ENCODE peak calls at places on chromosomes 2 and 18, in eight cellular contexts. One of them, this sample, is unnamed.

GRCh38 chr2:51919395-51919794 is 887.5 kb upstream of the NRXN1 start:
- DNase-seq in mesenchymal stem cell: no peak
- DNase-seq in brain microvascular endothelial cell: no peak
- DNase-seq in prostate gland: no peak
- DNase-seq in NAMALWA: no peak
- DNase-seq in fibroblast of pulmonary artery: peak
- DNase-seq in frontal cortex: no peak
- DNase-seq in iPS-NIHi11: no peak
- DNase-seq in this sample: peak

GRCh38 chr2:208711598-208711997 is 305.0 kb downstream of the PTH2R start:
- DNase-seq in mesenchymal stem cell: no peak
- DNase-seq in brain microvascular endothelial cell: no peak
- DNase-seq in prostate gland: no peak
- DNase-seq in NAMALWA: no peak
- DNase-seq in fibroblast of pulmonary artery: no peak
- DNase-seq in frontal cortex: no peak
- DNase-seq in iPS-NIHi11: no peak
- DNase-seq in this sample: no peak

GRCh38 chr2:176136375-176137248 is 7.1 kb downstream of the HOXD8 start:
- DNase-seq in mesenchymal stem cell: peak
- DNase-seq in brain microvascular endothelial cell: no peak
- DNase-seq in prostate gland: no peak
- DNase-seq in NAMALWA: no peak
- DNase-seq in fibroblast of pulmonary artery: no peak
- DNase-seq in frontal cortex: no peak
- DNase-seq in iPS-NIHi11: peak
- DNase-seq in this sample: no peak

GRCh38 chr2:85714841-85715240 is 20.7 kb downstream of the GNLY start:
- DNase-seq in mesenchymal stem cell: no peak
- DNase-seq in brain microvascular endothelial cell: no peak
- DNase-seq in prostate gland: no peak
- DNase-seq in NAMALWA: no peak
- DNase-seq in fibroblast of pulmonary artery: no peak
- DNase-seq in frontal cortex: no peak
- DNase-seq in iPS-NIHi11: no peak
- DNase-seq in this sample: no peak

GRCh38 chr2:57399061-57399460 is 647.5 kb upstream of the VRK2 start:
- DNase-seq in mesenchymal stem cell: no peak
- DNase-seq in brain microvascular endothelial cell: no peak
- DNase-seq in prostate gland: no peak
- DNase-seq in NAMALWA: no peak
- DNase-seq in fibroblast of pulmonary artery: no peak
- DNase-seq in frontal cortex: no peak
- DNase-seq in iPS-NIHi11: no peak
- DNase-seq in this sample: no peak

GRCh38 chr18:56789004-56789888 is 138.1 kb downstream of the WDR7 start:
- DNase-seq in mesenchymal stem cell: peak
- DNase-seq in brain microvascular endothelial cell: peak
- DNase-seq in prostate gland: no peak
- DNase-seq in NAMALWA: peak
- DNase-seq in fibroblast of pulmonary artery: peak
- DNase-seq in frontal cortex: no peak
- DNase-seq in iPS-NIHi11: peak
- DNase-seq in this sample: peak

GRCh38 chr18:79706006-79706405 is 26.4 kb downstream of the CTDP1 start:
- DNase-seq in mesenchymal stem cell: no peak
- DNase-seq in brain microvascular endothelial cell: no peak
- DNase-seq in prostate gland: no peak
- DNase-seq in NAMALWA: no peak
- DNase-seq in fibroblast of pulmonary artery: no peak
- DNase-seq in frontal cortex: no peak
- DNase-seq in iPS-NIHi11: no peak
- DNase-seq in this sample: no peak

GRCh38 chr2:127637725-127638252 is 8.2 kb upstream of the GPR17 start:
- DNase-seq in mesenchymal stem cell: peak
- DNase-seq in brain microvascular endothelial cell: peak
- DNase-seq in prostate gland: no peak
- DNase-seq in NAMALWA: peak
- DNase-seq in fibroblast of pulmonary artery: peak
- DNase-seq in frontal cortex: no peak
- DNase-seq in iPS-NIHi11: peak
- DNase-seq in this sample: peak

GRCh38 chr2:137178955-137179377 is 413.6 kb downstream of the THSD7B start:
- DNase-seq in mesenchymal stem cell: peak
- DNase-seq in brain microvascular endothelial cell: no peak
- DNase-seq in prostate gland: no peak
- DNase-seq in NAMALWA: no peak
- DNase-seq in fibroblast of pulmonary artery: peak
- DNase-seq in frontal cortex: no peak
- DNase-seq in iPS-NIHi11: no peak
- DNase-seq in this sample: peak

GRCh38 chr2:102975996-102976636 is 214.3 kb downstream of the TMEM182 start:
- DNase-seq in mesenchymal stem cell: no peak
- DNase-seq in brain microvascular endothelial cell: no peak
- DNase-seq in prostate gland: no peak
- DNase-seq in NAMALWA: peak
- DNase-seq in fibroblast of pulmonary artery: peak
- DNase-seq in frontal cortex: no peak
- DNase-seq in iPS-NIHi11: peak
- DNase-seq in this sample: peak

GRCh38 chr2:225512873-225513580 is 113.5 kb downstream of the NYAP2 start:
- DNase-seq in mesenchymal stem cell: peak
- DNase-seq in brain microvascular endothelial cell: peak
- DNase-seq in prostate gland: no peak
- DNase-seq in NAMALWA: no peak
- DNase-seq in fibroblast of pulmonary artery: peak
- DNase-seq in frontal cortex: no peak
- DNase-seq in iPS-NIHi11: no peak
- DNase-seq in this sample: peak

GRCh38 chr2:33240178-33240577 is 236.3 kb upstream of the RASGRP3 start:
- DNase-seq in mesenchymal stem cell: peak
- DNase-seq in brain microvascular endothelial cell: peak
- DNase-seq in prostate gland: no peak
- DNase-seq in NAMALWA: no peak
- DNase-seq in fibroblast of pulmonary artery: peak
- DNase-seq in frontal cortex: no peak
- DNase-seq in iPS-NIHi11: no peak
- DNase-seq in this sample: peak

GRCh38 chr18:26549486-26550435 is 1.4 kb upstream of the KCTD1 start:
- DNase-seq in mesenchymal stem cell: peak
- DNase-seq in brain microvascular endothelial cell: no peak
- DNase-seq in prostate gland: peak
- DNase-seq in NAMALWA: no peak
- DNase-seq in fibroblast of pulmonary artery: peak
- DNase-seq in frontal cortex: peak
- DNase-seq in iPS-NIHi11: peak
- DNase-seq in this sample: peak

GRCh38 chr2:231041061-231041689 is 3.9 kb downstream of the C2orf72 start:
- DNase-seq in mesenchymal stem cell: peak
- DNase-seq in brain microvascular endothelial cell: peak
- DNase-seq in prostate gland: no peak
- DNase-seq in NAMALWA: no peak
- DNase-seq in fibroblast of pulmonary artery: no peak
- DNase-seq in frontal cortex: no peak
- DNase-seq in iPS-NIHi11: no peak
- DNase-seq in this sample: no peak

GRCh38 chr2:147420517-147420916 is 424.3 kb upstream of the ACVR2A start:
- DNase-seq in mesenchymal stem cell: no peak
- DNase-seq in brain microvascular endothelial cell: no peak
- DNase-seq in prostate gland: no peak
- DNase-seq in NAMALWA: no peak
- DNase-seq in fibroblast of pulmonary artery: no peak
- DNase-seq in frontal cortex: no peak
- DNase-seq in iPS-NIHi11: peak
- DNase-seq in this sample: no peak

GRCh38 chr2:196131384-196131861 is 40.0 kb downstream of the STK17B start:
- DNase-seq in mesenchymal stem cell: no peak
- DNase-seq in brain microvascular endothelial cell: peak
- DNase-seq in prostate gland: peak
- DNase-seq in NAMALWA: peak
- DNase-seq in fibroblast of pulmonary artery: peak
- DNase-seq in frontal cortex: no peak
- DNase-seq in iPS-NIHi11: no peak
- DNase-seq in this sample: peak

GRCh38 chr2:239181601-239182471 is 219.0 kb downstream of the HDAC4 start:
- DNase-seq in mesenchymal stem cell: no peak
- DNase-seq in brain microvascular endothelial cell: no peak
- DNase-seq in prostate gland: no peak
- DNase-seq in NAMALWA: no peak
- DNase-seq in fibroblast of pulmonary artery: no peak
- DNase-seq in frontal cortex: no peak
- DNase-seq in iPS-NIHi11: no peak
- DNase-seq in this sample: no peak

GRCh38 chr2:230991598-230991997 is 4.3 kb upstream of the SPATA3 start:
- DNase-seq in mesenchymal stem cell: no peak
- DNase-seq in brain microvascular endothelial cell: no peak
- DNase-seq in prostate gland: no peak
- DNase-seq in NAMALWA: no peak
- DNase-seq in fibroblast of pulmonary artery: no peak
- DNase-seq in frontal cortex: no peak
- DNase-seq in iPS-NIHi11: no peak
- DNase-seq in this sample: no peak

GRCh38 chr2:239711911-239712570 is 311.2 kb upstream of the HDAC4 start:
- DNase-seq in mesenchymal stem cell: no peak
- DNase-seq in brain microvascular endothelial cell: no peak
- DNase-seq in prostate gland: no peak
- DNase-seq in NAMALWA: no peak
- DNase-seq in fibroblast of pulmonary artery: no peak
- DNase-seq in frontal cortex: no peak
- DNase-seq in iPS-NIHi11: no peak
- DNase-seq in this sample: no peak

GRCh38 chr2:188786368-188786781 is 187.8 kb upstream of the COL3A1 start:
- DNase-seq in mesenchymal stem cell: peak
- DNase-seq in brain microvascular endothelial cell: peak
- DNase-seq in prostate gland: no peak
- DNase-seq in NAMALWA: no peak
- DNase-seq in fibroblast of pulmonary artery: peak
- DNase-seq in frontal cortex: no peak
- DNase-seq in iPS-NIHi11: no peak
- DNase-seq in this sample: peak

GRCh38 chr2:22078701-22079100 is 954.9 kb downstream of the TDRD15 start:
- DNase-seq in mesenchymal stem cell: no peak
- DNase-seq in brain microvascular endothelial cell: no peak
- DNase-seq in prostate gland: no peak
- DNase-seq in NAMALWA: no peak
- DNase-seq in fibroblast of pulmonary artery: no peak
- DNase-seq in frontal cortex: no peak
- DNase-seq in iPS-NIHi11: no peak
- DNase-seq in this sample: no peak

GRCh38 chr2:200585340-200585729 is 479 bp upstream of the AOX1 start:
- DNase-seq in mesenchymal stem cell: no peak
- DNase-seq in brain microvascular endothelial cell: no peak
- DNase-seq in prostate gland: no peak
- DNase-seq in NAMALWA: no peak
- DNase-seq in fibroblast of pulmonary artery: no peak
- DNase-seq in frontal cortex: no peak
- DNase-seq in iPS-NIHi11: no peak
- DNase-seq in this sample: no peak

GRCh38 chr2:237060518-237061312 is 25.0 kb upstream of the COPS8 start:
- DNase-seq in mesenchymal stem cell: peak
- DNase-seq in brain microvascular endothelial cell: peak
- DNase-seq in prostate gland: peak
- DNase-seq in NAMALWA: peak
- DNase-seq in fibroblast of pulmonary artery: peak
- DNase-seq in frontal cortex: peak
- DNase-seq in iPS-NIHi11: peak
- DNase-seq in this sample: peak

GRCh38 chr2:135052997-135053474 is 944 bp downstream of the RAB3GAP1 start:
- DNase-seq in mesenchymal stem cell: no peak
- DNase-seq in brain microvascular endothelial cell: peak
- DNase-seq in prostate gland: no peak
- DNase-seq in NAMALWA: peak
- DNase-seq in fibroblast of pulmonary artery: peak
- DNase-seq in frontal cortex: no peak
- DNase-seq in iPS-NIHi11: no peak
- DNase-seq in this sample: no peak

GRCh38 chr2:188746727-188747126 is 227.4 kb upstream of the COL3A1 start:
- DNase-seq in mesenchymal stem cell: peak
- DNase-seq in brain microvascular endothelial cell: peak
- DNase-seq in prostate gland: no peak
- DNase-seq in NAMALWA: no peak
- DNase-seq in fibroblast of pulmonary artery: peak
- DNase-seq in frontal cortex: no peak
- DNase-seq in iPS-NIHi11: no peak
- DNase-seq in this sample: peak

GRCh38 chr2:151315381-151315903 is 26.0 kb upstream of the NMI start:
- DNase-seq in mesenchymal stem cell: no peak
- DNase-seq in brain microvascular endothelial cell: peak
- DNase-seq in prostate gland: no peak
- DNase-seq in NAMALWA: no peak
- DNase-seq in fibroblast of pulmonary artery: peak
- DNase-seq in frontal cortex: no peak
- DNase-seq in iPS-NIHi11: no peak
- DNase-seq in this sample: peak

GRCh38 chr2:218885981-218886447 is 5.4 kb downstream of the WNT10A start:
- DNase-seq in mesenchymal stem cell: no peak
- DNase-seq in brain microvascular endothelial cell: no peak
- DNase-seq in prostate gland: no peak
- DNase-seq in NAMALWA: peak
- DNase-seq in fibroblast of pulmonary artery: no peak
- DNase-seq in frontal cortex: no peak
- DNase-seq in iPS-NIHi11: no peak
- DNase-seq in this sample: no peak

GRCh38 chr18:39835303-39836030 is 2119.6 kb upstream of the PIK3C3 start:
- DNase-seq in mesenchymal stem cell: peak
- DNase-seq in brain microvascular endothelial cell: peak
- DNase-seq in prostate gland: no peak
- DNase-seq in NAMALWA: no peak
- DNase-seq in fibroblast of pulmonary artery: peak
- DNase-seq in frontal cortex: no peak
- DNase-seq in iPS-NIHi11: no peak
- DNase-seq in this sample: peak

GRCh38 chr18:54119524-54120019 is 104.9 kb downstream of the MBD2 start:
- DNase-seq in mesenchymal stem cell: peak
- DNase-seq in brain microvascular endothelial cell: peak
- DNase-seq in prostate gland: peak
- DNase-seq in NAMALWA: peak
- DNase-seq in fibroblast of pulmonary artery: peak
- DNase-seq in frontal cortex: peak
- DNase-seq in iPS-NIHi11: peak
- DNase-seq in this sample: peak

GRCh38 chr2:171807831-171808393 is 86.1 kb downstream of the SLC25A12 start:
- DNase-seq in mesenchymal stem cell: no peak
- DNase-seq in brain microvascular endothelial cell: no peak
- DNase-seq in prostate gland: no peak
- DNase-seq in NAMALWA: no peak
- DNase-seq in fibroblast of pulmonary artery: no peak
- DNase-seq in frontal cortex: no peak
- DNase-seq in iPS-NIHi11: no peak
- DNase-seq in this sample: no peak

GRCh38 chr2:61993422-61994024 is 88.0 kb downstream of the COMMD1 start:
- DNase-seq in mesenchymal stem cell: peak
- DNase-seq in brain microvascular endothelial cell: peak
- DNase-seq in prostate gland: no peak
- DNase-seq in NAMALWA: peak
- DNase-seq in fibroblast of pulmonary artery: peak
- DNase-seq in frontal cortex: peak
- DNase-seq in iPS-NIHi11: peak
- DNase-seq in this sample: peak

GRCh38 chr18:75052475-75052874 is 156.5 kb downstream of the PTGR3 start:
- DNase-seq in mesenchymal stem cell: no peak
- DNase-seq in brain microvascular endothelial cell: no peak
- DNase-seq in prostate gland: no peak
- DNase-seq in NAMALWA: no peak
- DNase-seq in fibroblast of pulmonary artery: no peak
- DNase-seq in frontal cortex: no peak
- DNase-seq in iPS-NIHi11: no peak
- DNase-seq in this sample: no peak

GRCh38 chr2:29562319-29562718 is 359.1 kb downstream of the ALK start:
- DNase-seq in mesenchymal stem cell: no peak
- DNase-seq in brain microvascular endothelial cell: no peak
- DNase-seq in prostate gland: no peak
- DNase-seq in NAMALWA: no peak
- DNase-seq in fibroblast of pulmonary artery: peak
- DNase-seq in frontal cortex: no peak
- DNase-seq in iPS-NIHi11: no peak
- DNase-seq in this sample: no peak

GRCh38 chr2:26559044-26559405 is 81.1 kb upstream of the OTOF start:
- DNase-seq in mesenchymal stem cell: no peak
- DNase-seq in brain microvascular endothelial cell: no peak
- DNase-seq in prostate gland: no peak
- DNase-seq in NAMALWA: no peak
- DNase-seq in fibroblast of pulmonary artery: no peak
- DNase-seq in frontal cortex: no peak
- DNase-seq in iPS-NIHi11: no peak
- DNase-seq in this sample: no peak